ENCODE peak calls at places on chromosomes 11 and 22, in eight cellular contexts. A, B, V, T, C, M, S and Q are unnamed samples.

GRCh38 chr22:43400449-43400848 is 11.4 kb upstream of the MPPED1 start:
- DNase-seq in A (no peak), B (no peak), V (no peak), T (no peak), C (no peak), M (no peak), S (no peak), Q (no peak)

GRCh38 chr11:70942593-70942992 is 309.8 kb downstream of the SHANK2 start:
- DNase-seq in A (peak; percentile 7), B (peak; percentile 4), V (no peak), T (peak; percentile 24), C (no peak), M (no peak), S (no peak), Q (no peak)

GRCh38 chr11:111344032-111344431 is 35.0 kb downstream of the POU2AF1 start:
- DNase-seq in A (peak; percentile 87), B (peak; percentile 9), V (peak; percentile 84), T (no peak), C (no peak), M (peak; percentile 59), S (no peak), Q (no peak)

GRCh38 chr22:19596680-19597398 is 72.6 kb upstream of the CLDN5 start:
- DNase-seq in A (no peak), B (no peak), V (no peak), T (peak; percentile 51), C (no peak), M (no peak), S (no peak), Q (no peak)

GRCh38 chr11:60363542-60364525 is 14.5 kb upstream of the MS4A7 start:
- DNase-seq in A (peak; percentile 53), B (peak; percentile 86), V (peak; percentile 59), T (peak; percentile 91), C (peak; percentile 91), M (peak; percentile 55), S (peak; percentile 40), Q (peak; percentile 60)

GRCh38 chr11:76752321-76753175 is 30.6 kb upstream of the TSKU start:
- DNase-seq in A (peak; percentile 96), B (no peak), V (peak; percentile 93), T (no peak), C (peak; percentile 87), M (peak; percentile 83), S (peak; percentile 31), Q (no peak)

GRCh38 chr11:37505406-37505805 is 907.4 kb upstream of the RAG2 start:
- DNase-seq in A (no peak), B (no peak), V (no peak), T (no peak), C (no peak), M (no peak), S (no peak), Q (no peak)

GRCh38 chr22:26168199-26168915 is 905 bp upstream of the SEZ6L start:
- DNase-seq in A (no peak), B (no peak), V (no peak), T (no peak), C (no peak), M (no peak), S (peak; percentile 57), Q (no peak)

GRCh38 chr22:44473166-44473565 is 24.9 kb downstream of the RTL6 start:
- DNase-seq in A (no peak), B (no peak), V (peak; percentile 56), T (no peak), C (no peak), M (no peak), S (no peak), Q (no peak)

DNA sequence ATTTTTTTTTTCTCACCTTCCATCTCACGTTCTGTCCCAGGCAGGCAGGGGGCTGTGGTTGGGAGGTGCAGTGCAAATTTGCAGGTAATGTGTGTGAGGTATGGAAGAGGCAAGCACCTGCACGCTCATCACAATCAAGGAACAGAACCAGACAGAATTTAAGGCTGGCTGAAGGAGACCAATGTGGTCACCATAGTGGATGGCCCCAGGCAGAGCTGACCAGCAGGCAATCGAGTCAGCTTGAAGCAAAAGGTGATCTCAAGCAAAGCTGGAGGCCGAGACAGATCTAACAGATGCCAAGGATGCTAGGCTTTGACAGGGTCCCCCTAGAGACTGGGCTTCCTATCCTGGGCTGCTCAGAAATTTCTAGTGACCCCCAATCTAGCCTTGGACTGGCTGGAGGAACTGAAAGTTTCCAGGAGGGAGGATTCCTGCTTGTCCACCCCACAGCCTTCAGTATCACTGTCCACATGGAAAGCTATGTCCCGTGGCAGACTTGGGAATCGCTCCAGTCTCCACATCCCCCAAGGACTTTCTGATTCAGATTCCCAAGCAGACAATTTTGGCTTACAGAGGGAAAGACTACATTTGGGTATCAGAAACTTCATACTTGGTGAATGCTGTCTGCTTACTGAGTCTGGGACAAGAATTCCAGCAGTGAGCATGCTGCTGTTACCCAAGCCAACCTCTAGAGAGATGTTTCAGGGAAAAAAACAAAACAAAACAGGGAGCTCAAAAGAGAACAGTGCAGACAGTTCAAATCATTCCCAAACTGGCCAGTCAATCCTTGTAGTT is 9.0 kb upstream of the MICAL3 start:
- DNase-seq in A (peak; percentile 62), B (no peak), V (peak; percentile 63), T (no peak), C (no peak), M (no peak), S (no peak), Q (no peak)
- TF ChIP-seq CTCF in A (peak; percentile 3), B (no peak), V (no peak), T (no peak), C (no peak), M (no peak), S (no peak), Q (no peak)

DNA sequence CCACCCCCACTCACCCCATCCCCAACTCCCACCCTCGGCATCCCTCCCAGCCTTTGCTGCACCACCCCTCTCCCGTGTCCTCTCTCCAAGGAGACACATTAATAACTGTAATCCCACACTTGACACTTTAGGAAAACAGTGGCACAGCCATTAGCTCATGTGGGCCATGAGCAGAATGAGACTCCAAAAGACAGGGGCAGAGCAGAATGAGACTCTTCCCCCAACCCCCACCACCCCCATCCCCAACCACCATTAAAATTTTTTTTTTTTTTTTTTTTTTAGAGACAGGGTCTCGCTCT is 6.2 kb upstream of the SLCO2B1 start:
- DNase-seq in A (no peak), B (no peak), V (no peak), T (no peak), C (no peak), M (no peak), S (no peak), Q (no peak)
- TF ChIP-seq CTCF in A (no peak), B (no peak), V (no peak), T (no peak), C (no peak), M (no peak), S (no peak), Q (no peak)

GRCh38 chr11:3865388-3866193 is 10.1 kb downstream of the STIM1 start:
- DNase-seq in A (peak; percentile 73), B (peak; percentile 75), V (peak; percentile 78), T (peak; percentile 73), C (no peak), M (no peak), S (no peak), Q (no peak)

GRCh38 chr11:3866836-3867208 is 11.4 kb downstream of the STIM1 start:
- DNase-seq in A (no peak), B (no peak), V (no peak), T (no peak), C (no peak), M (no peak), S (no peak), Q (no peak)

GRCh38 chr11:3867209-3868071 is 12.0 kb downstream of the STIM1 start:
- DNase-seq in A (peak; percentile 38), B (peak; percentile 89), V (peak; percentile 81), T (peak; percentile 67), C (no peak), M (no peak), S (peak; percentile 34), Q (no peak)

GRCh38 chr11:3861698-3862097 is 6.2 kb downstream of the STIM1 start:
- DNase-seq in A (no peak), B (peak; percentile 49), V (peak; percentile 65), T (no peak), C (no peak), M (no peak), S (no peak), Q (no peak)

DNA sequence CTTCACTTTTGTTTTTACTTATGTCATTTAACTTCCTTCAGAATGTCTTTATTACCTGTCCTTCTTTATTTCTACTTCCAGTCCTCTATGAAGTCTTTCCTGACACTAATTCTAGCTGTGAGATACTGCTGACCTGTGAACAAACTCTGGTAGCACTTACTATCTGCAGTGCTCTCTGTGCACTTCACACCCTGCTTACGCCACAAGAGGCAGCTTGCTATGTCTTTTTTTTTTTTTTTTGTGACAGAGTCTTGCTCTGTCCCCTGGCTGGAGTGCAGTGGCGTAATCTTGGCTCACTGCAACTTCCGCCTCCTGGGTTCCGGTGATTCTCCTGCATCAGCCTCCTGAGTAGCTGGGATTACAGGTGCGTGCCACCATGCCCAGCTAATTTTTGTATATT is 10.7 kb downstream of the STIM1 start:
- DNase-seq in A (no peak), B (peak; percentile 85), V (peak; percentile 42), T (peak; percentile 51), C (no peak), M (no peak), S (no peak), Q (no peak)
- TF ChIP-seq CTCF in A (no peak), B (no peak), V (no peak), T (peak; percentile 27), C (no peak), M (no peak), S (no peak), Q (no peak)

GRCh38 chr11:120985718-120986569 is 38.0 kb upstream of the TBCEL start:
- DNase-seq in A (peak; percentile 75), B (peak; percentile 30), V (peak; percentile 60), T (no peak), C (peak; percentile 54), M (no peak), S (peak; percentile 88), Q (peak; percentile 30)
- TF ChIP-seq CTCF in A (no peak), B (peak; percentile 16), V (no peak), T (no peak), C (no peak), M (no peak), S (peak; percentile 36), Q (peak; percentile 5)

GRCh38 chr11:69327741-69328191 is 33.8 kb downstream of the MYEOV start:
- DNase-seq in A (no peak), B (no peak), V (no peak), T (no peak), C (no peak), M (no peak), S (no peak), Q (no peak)
- TF ChIP-seq CTCF in A (no peak), B (no peak), V (no peak), T (no peak), C (no peak), M (no peak), S (no peak), Q (no peak)